ENCODE peak calls at places on chromosomes 5 and 9, in four cellular contexts. One of them, this sample, is unnamed.

GRCh38 chr9:108142504-108143201 is 653.1 kb upstream of the KLF4 start:
- DNase-seq in PC-3: no peak
- DNase-seq in effector memory CD4-positive, alpha-beta T cell: no peak
- DNase-seq in cardiac muscle cell: peak
- DNase-seq in this sample: peak

GRCh38 chr5:135555530-135555929 is 19.8 kb upstream of the NEUROG1 start:
- DNase-seq in PC-3: no peak
- DNase-seq in effector memory CD4-positive, alpha-beta T cell: no peak
- DNase-seq in cardiac muscle cell: no peak
- DNase-seq in this sample: no peak

GRCh38 chr9:76629205-76629990 is 134.8 kb upstream of the PCA3 start:
- DNase-seq in PC-3: no peak
- DNase-seq in effector memory CD4-positive, alpha-beta T cell: no peak
- DNase-seq in cardiac muscle cell: no peak
- DNase-seq in this sample: no peak

GRCh38 chr9:109253241-109253636 is 67.6 kb downstream of the EPB41L4B start:
- DNase-seq in PC-3: no peak
- DNase-seq in effector memory CD4-positive, alpha-beta T cell: no peak
- DNase-seq in cardiac muscle cell: no peak
- DNase-seq in this sample: no peak

GRCh38 chr9:99169982-99170761 is 51.6 kb downstream of the ALG2 start:
- DNase-seq in PC-3: no peak
- DNase-seq in effector memory CD4-positive, alpha-beta T cell: no peak
- DNase-seq in cardiac muscle cell: peak
- DNase-seq in this sample: no peak

GRCh38 chr9:36548454-36548853 is 24.2 kb upstream of the MELK start:
- DNase-seq in PC-3: no peak
- DNase-seq in effector memory CD4-positive, alpha-beta T cell: no peak
- DNase-seq in cardiac muscle cell: no peak
- DNase-seq in this sample: no peak

GRCh38 chr5:150349681-150350275 is 7.7 kb upstream of the TCOF1 start:
- DNase-seq in PC-3: no peak
- DNase-seq in effector memory CD4-positive, alpha-beta T cell: no peak
- DNase-seq in cardiac muscle cell: no peak
- DNase-seq in this sample: no peak

GRCh38 chr5:17180330-17180843 is 37.0 kb upstream of the BASP1 start:
- DNase-seq in PC-3: no peak
- DNase-seq in effector memory CD4-positive, alpha-beta T cell: no peak
- DNase-seq in cardiac muscle cell: no peak
- DNase-seq in this sample: no peak

GRCh38 chr9:91530829-91531228 is 107.2 kb upstream of the NFIL3 start:
- DNase-seq in PC-3: no peak
- DNase-seq in effector memory CD4-positive, alpha-beta T cell: no peak
- DNase-seq in cardiac muscle cell: no peak
- DNase-seq in this sample: no peak

GRCh38 chr5:154118832-154119442 is 71.6 kb upstream of the GALNT10 start:
- DNase-seq in PC-3: peak
- DNase-seq in effector memory CD4-positive, alpha-beta T cell: no peak
- DNase-seq in cardiac muscle cell: no peak
- DNase-seq in this sample: no peak

GRCh38 chr9:28981129-28981528 is 1407.8 kb upstream of the C9orf72 start:
- DNase-seq in PC-3: no peak
- DNase-seq in effector memory CD4-positive, alpha-beta T cell: no peak
- DNase-seq in cardiac muscle cell: no peak
- DNase-seq in this sample: no peak

GRCh38 chr5:59296317-59297264 is 596.9 kb downstream of the PDE4D start:
- DNase-seq in PC-3: peak
- DNase-seq in effector memory CD4-positive, alpha-beta T cell: no peak
- DNase-seq in cardiac muscle cell: no peak
- DNase-seq in this sample: no peak

GRCh38 chr9:98665511-98665910 is 43.2 kb downstream of the GABBR2 start:
- DNase-seq in PC-3: no peak
- DNase-seq in effector memory CD4-positive, alpha-beta T cell: no peak
- DNase-seq in cardiac muscle cell: no peak
- DNase-seq in this sample: no peak

GRCh38 chr5:395156-395920 is 47.6 kb upstream of the EXOC3 start:
- DNase-seq in PC-3: peak
- DNase-seq in effector memory CD4-positive, alpha-beta T cell: no peak
- DNase-seq in cardiac muscle cell: no peak
- DNase-seq in this sample: peak

GRCh38 chr5:41695920-41696582 is 174.2 kb downstream of the OXCT1 start:
- DNase-seq in PC-3: peak
- DNase-seq in effector memory CD4-positive, alpha-beta T cell: no peak
- DNase-seq in cardiac muscle cell: no peak
- DNase-seq in this sample: no peak

GRCh38 chr5:68457298-68457697 is 241.7 kb downstream of the PIK3R1 start:
- DNase-seq in PC-3: no peak
- DNase-seq in effector memory CD4-positive, alpha-beta T cell: no peak
- DNase-seq in cardiac muscle cell: no peak
- DNase-seq in this sample: no peak

GRCh38 chr9:121562261-121562780 is 62.7 kb upstream of the GGTA1 start:
- DNase-seq in PC-3: no peak
- DNase-seq in effector memory CD4-positive, alpha-beta T cell: no peak
- DNase-seq in cardiac muscle cell: no peak
- DNase-seq in this sample: no peak

GRCh38 chr9:84697494-84698114 is 28.1 kb downstream of the NTRK2 start:
- DNase-seq in PC-3: peak
- DNase-seq in effector memory CD4-positive, alpha-beta T cell: peak
- DNase-seq in cardiac muscle cell: peak
- DNase-seq in this sample: peak

GRCh38 chr5:139648205-139649081 is at the start of gene CXXC5:
- DNase-seq in PC-3: peak
- DNase-seq in effector memory CD4-positive, alpha-beta T cell: no peak
- DNase-seq in cardiac muscle cell: peak
- DNase-seq in this sample: peak

GRCh38 chr9:121966706-121967105 is 126.4 kb downstream of the TTLL11 start:
- DNase-seq in PC-3: peak
- DNase-seq in effector memory CD4-positive, alpha-beta T cell: no peak
- DNase-seq in cardiac muscle cell: no peak
- DNase-seq in this sample: no peak

GRCh38 chr9:2570615-2571479 is 50.7 kb upstream of the VLDLR start:
- DNase-seq in PC-3: peak
- DNase-seq in effector memory CD4-positive, alpha-beta T cell: no peak
- DNase-seq in cardiac muscle cell: peak
- DNase-seq in this sample: peak

GRCh38 chr9:91835632-91836031 is 114.4 kb downstream of the ROR2 start:
- DNase-seq in PC-3: no peak
- DNase-seq in effector memory CD4-positive, alpha-beta T cell: no peak
- DNase-seq in cardiac muscle cell: no peak
- DNase-seq in this sample: no peak

GRCh38 chr5:34682926-34683623 is 26.9 kb downstream of the RAI14 start:
- DNase-seq in PC-3: peak
- DNase-seq in effector memory CD4-positive, alpha-beta T cell: no peak
- DNase-seq in cardiac muscle cell: no peak
- DNase-seq in this sample: no peak

GRCh38 chr9:22026696-22027095 is 17.6 kb upstream of the CDKN2B start:
- DNase-seq in PC-3: no peak
- DNase-seq in effector memory CD4-positive, alpha-beta T cell: no peak
- DNase-seq in cardiac muscle cell: no peak
- DNase-seq in this sample: no peak

GRCh38 chr9:21906213-21906612 is 88.0 kb downstream of the CDKN2A start:
- DNase-seq in PC-3: no peak
- DNase-seq in effector memory CD4-positive, alpha-beta T cell: no peak
- DNase-seq in cardiac muscle cell: no peak
- DNase-seq in this sample: no peak

GRCh38 chr5:126000533-126000932 is 422.7 kb upstream of the GRAMD2B start:
- DNase-seq in PC-3: no peak
- DNase-seq in effector memory CD4-positive, alpha-beta T cell: no peak
- DNase-seq in cardiac muscle cell: no peak
- DNase-seq in this sample: no peak

GRCh38 chr9:36165766-36166149 is 3.4 kb upstream of the CCIN start:
- DNase-seq in PC-3: peak
- DNase-seq in effector memory CD4-positive, alpha-beta T cell: no peak
- DNase-seq in cardiac muscle cell: no peak
- DNase-seq in this sample: no peak

GRCh38 chr9:120481248-120481647 is 98.7 kb downstream of the CDK5RAP2 start:
- DNase-seq in PC-3: no peak
- DNase-seq in effector memory CD4-positive, alpha-beta T cell: no peak
- DNase-seq in cardiac muscle cell: no peak
- DNase-seq in this sample: no peak

GRCh38 chr5:117812866-117813265 is 1175.5 kb downstream of the DTWD2 start:
- DNase-seq in PC-3: no peak
- DNase-seq in effector memory CD4-positive, alpha-beta T cell: no peak
- DNase-seq in cardiac muscle cell: no peak
- DNase-seq in this sample: no peak

GRCh38 chr9:16053131-16053530 is 500.3 kb downstream of the CCDC171 start:
- DNase-seq in PC-3: no peak
- DNase-seq in effector memory CD4-positive, alpha-beta T cell: no peak
- DNase-seq in cardiac muscle cell: no peak
- DNase-seq in this sample: peak

GRCh38 chr5:157745041-157745456 is 1.5 kb downstream of the LSM11 start:
- DNase-seq in PC-3: no peak
- DNase-seq in effector memory CD4-positive, alpha-beta T cell: no peak
- DNase-seq in cardiac muscle cell: no peak
- DNase-seq in this sample: no peak

GRCh38 chr5:68436686-68437520 is 221.3 kb downstream of the PIK3R1 start:
- DNase-seq in PC-3: no peak
- DNase-seq in effector memory CD4-positive, alpha-beta T cell: no peak
- DNase-seq in cardiac muscle cell: no peak
- DNase-seq in this sample: no peak

GRCh38 chr5:43642428-43642827 is 39.4 kb downstream of the NNT start:
- DNase-seq in PC-3: no peak
- DNase-seq in effector memory CD4-positive, alpha-beta T cell: no peak
- DNase-seq in cardiac muscle cell: no peak
- DNase-seq in this sample: no peak

GRCh38 chr5:37735649-37736347 is 104.0 kb downstream of the GDNF start:
- DNase-seq in PC-3: no peak
- DNase-seq in effector memory CD4-positive, alpha-beta T cell: no peak
- DNase-seq in cardiac muscle cell: no peak
- DNase-seq in this sample: no peak

GRCh38 chr9:121354141-121354540 is 15.9 kb downstream of the STOM start:
- DNase-seq in PC-3: no peak
- DNase-seq in effector memory CD4-positive, alpha-beta T cell: no peak
- DNase-seq in cardiac muscle cell: no peak
- DNase-seq in this sample: no peak

GRCh38 chr9:73199886-73200285 is 48.2 kb downstream of the ANXA1 start:
- DNase-seq in PC-3: peak
- DNase-seq in effector memory CD4-positive, alpha-beta T cell: no peak
- DNase-seq in cardiac muscle cell: peak
- DNase-seq in this sample: no peak

DNA sequence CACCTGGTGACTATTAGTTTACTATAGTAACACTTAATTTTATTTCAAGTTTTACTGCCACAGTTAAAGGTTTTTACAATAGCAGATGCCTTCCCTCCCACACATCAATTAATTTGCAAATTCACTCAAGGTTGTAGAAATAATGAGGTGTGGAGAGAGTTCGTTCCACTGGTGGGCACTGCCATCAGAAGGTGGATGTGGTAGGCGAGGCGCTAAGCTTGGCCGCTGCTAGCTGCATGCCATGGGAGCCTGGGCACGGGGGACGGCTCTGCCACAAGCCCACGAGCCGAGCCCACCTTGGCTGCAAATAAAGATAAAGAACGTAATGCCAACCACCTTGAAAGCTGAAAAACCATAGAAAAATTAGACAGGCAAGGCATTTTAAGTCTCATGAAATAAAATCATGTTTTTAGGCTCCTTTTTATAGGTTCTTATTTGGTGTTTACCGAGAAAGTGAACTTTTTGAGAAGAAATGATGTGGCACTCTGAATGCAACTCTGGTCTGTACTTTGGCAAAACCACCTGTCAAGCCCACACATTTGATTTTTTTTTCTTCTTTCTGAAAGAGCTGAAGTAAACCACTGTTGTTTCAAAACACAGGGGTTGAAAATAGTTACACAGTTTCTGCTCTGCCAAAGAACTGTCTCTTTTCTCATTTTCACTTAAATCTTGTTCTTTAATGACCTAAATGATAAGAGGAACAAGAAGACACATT is 47.6 kb downstream of the MED27 start:
- DNase-seq in PC-3: no peak
- DNase-seq in effector memory CD4-positive, alpha-beta T cell: no peak
- DNase-seq in cardiac muscle cell: no peak
- DNase-seq in this sample: no peak
- H3K4me3 ChIP-seq in PC-3: no peak
- H3K4me3 ChIP-seq in effector memory CD4-positive, alpha-beta T cell: no peak
- H3K4me3 ChIP-seq in cardiac muscle cell: no peak
- H3K4me3 ChIP-seq in this sample: no peak

DNA sequence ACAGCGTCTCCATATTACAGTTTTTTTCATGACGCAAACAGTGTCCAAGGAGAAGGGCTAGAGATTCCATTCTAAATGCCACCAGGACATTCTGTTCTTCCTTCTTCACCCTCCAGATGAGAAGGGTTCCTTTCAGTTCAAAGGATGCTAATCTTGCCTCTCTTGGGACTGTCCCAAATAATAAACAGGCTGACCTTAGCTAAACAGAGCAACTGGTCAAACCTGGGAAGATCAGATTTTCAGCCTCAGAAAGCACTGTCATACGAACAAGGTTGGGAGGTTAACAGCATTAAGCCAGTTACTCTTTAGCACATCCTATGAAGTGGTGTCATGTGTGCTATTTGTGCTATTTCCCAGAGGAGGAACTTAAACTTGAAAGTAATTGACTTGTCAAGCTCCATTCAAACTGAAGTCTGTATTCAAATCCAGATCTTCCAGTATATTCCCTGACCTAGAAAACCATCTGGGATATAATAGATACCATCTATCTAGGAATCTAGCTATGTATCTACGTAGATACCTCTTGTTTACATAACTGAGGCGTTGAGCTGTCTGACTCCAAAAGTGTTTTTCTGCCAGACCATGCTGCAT is 125.5 kb downstream of the LPAR1 start:
- DNase-seq in PC-3: peak
- DNase-seq in effector memory CD4-positive, alpha-beta T cell: no peak
- DNase-seq in cardiac muscle cell: no peak
- DNase-seq in this sample: no peak
- H3K4me3 ChIP-seq in PC-3: no peak
- H3K4me3 ChIP-seq in effector memory CD4-positive, alpha-beta T cell: no peak
- H3K4me3 ChIP-seq in cardiac muscle cell: no peak
- H3K4me3 ChIP-seq in this sample: peak

GRCh38 chr5:142547445-142548374 is 138.2 kb downstream of the FGF1 start:
- DNase-seq in PC-3: no peak
- DNase-seq in effector memory CD4-positive, alpha-beta T cell: no peak
- DNase-seq in cardiac muscle cell: no peak
- DNase-seq in this sample: no peak

GRCh38 chr5:142550471-142550870 is 135.4 kb downstream of the FGF1 start:
- DNase-seq in PC-3: no peak
- DNase-seq in effector memory CD4-positive, alpha-beta T cell: no peak
- DNase-seq in cardiac muscle cell: no peak
- DNase-seq in this sample: no peak

GRCh38 chr5:142548739-142549275 is 137.1 kb downstream of the FGF1 start:
- DNase-seq in PC-3: peak
- DNase-seq in effector memory CD4-positive, alpha-beta T cell: no peak
- DNase-seq in cardiac muscle cell: peak
- DNase-seq in this sample: peak

GRCh38 chr5:142551242-142552067 is 134.4 kb downstream of the FGF1 start:
- DNase-seq in PC-3: peak
- DNase-seq in effector memory CD4-positive, alpha-beta T cell: no peak
- DNase-seq in cardiac muscle cell: peak
- DNase-seq in this sample: no peak

GRCh38 chr5:142549834-142550233 is 136.1 kb downstream of the FGF1 start:
- DNase-seq in PC-3: no peak
- DNase-seq in effector memory CD4-positive, alpha-beta T cell: no peak
- DNase-seq in cardiac muscle cell: no peak
- DNase-seq in this sample: no peak
- H3K4me3 ChIP-seq in PC-3: no peak
- H3K4me3 ChIP-seq in effector memory CD4-positive, alpha-beta T cell: no peak
- H3K4me3 ChIP-seq in cardiac muscle cell: no peak
- H3K4me3 ChIP-seq in this sample: no peak

GRCh38 chr5:38847549-38848341 is 1.9 kb downstream of the OSMR start:
- DNase-seq in PC-3: peak
- DNase-seq in effector memory CD4-positive, alpha-beta T cell: no peak
- DNase-seq in cardiac muscle cell: no peak
- DNase-seq in this sample: no peak
- H3K4me3 ChIP-seq in PC-3: peak
- H3K4me3 ChIP-seq in effector memory CD4-positive, alpha-beta T cell: no peak
- H3K4me3 ChIP-seq in cardiac muscle cell: no peak
- H3K4me3 ChIP-seq in this sample: peak